ENCODE peak calls at places on chromosomes 13 and 19, in nine cellular contexts. G, U, O, W, A, V, S, C and P are unnamed samples.

GRCh38 chr13:27960362-27961226 is 8.5 kb downstream of the CDX2 start:
- DNase-seq in G (no peak), U (no peak), O (peak; percentile 91), W (no peak), A (no peak), V (no peak), S (no peak), C (no peak), P (peak; percentile 18)

GRCh38 chr13:61002686-61003085 is 413.0 kb downstream of the PCDH20 start:
- DNase-seq in G (no peak), U (no peak), O (no peak), W (no peak), A (no peak), V (no peak), S (no peak), C (no peak), P (no peak)

GRCh38 chr19:48239582-48240141 is 16.1 kb downstream of the CARD8 start:
- DNase-seq in G (no peak), U (no peak), O (no peak), W (no peak), A (no peak), V (no peak), S (no peak), C (no peak), P (no peak)

GRCh38 chr19:31253816-31254551 is 95.3 kb downstream of the TSHZ3 start:
- DNase-seq in G (no peak), U (no peak), O (no peak), W (no peak), A (no peak), V (no peak), S (no peak), C (peak; percentile 60), P (peak; percentile 86)

GRCh38 chr19:36207605-36208252 is 6.7 kb downstream of the ZNF565 start:
- DNase-seq in G (no peak), U (no peak), O (no peak), W (no peak), A (no peak), V (no peak), S (no peak), C (no peak), P (no peak)

GRCh38 chr13:62113145-62113544 is 697.5 kb upstream of the PCDH20 start:
- DNase-seq in G (no peak), U (no peak), O (no peak), W (peak; percentile 10), A (no peak), V (no peak), S (no peak), C (no peak), P (no peak)

GRCh38 chr19:14795078-14795721 is 16.8 kb upstream of the ADGRE2 start:
- DNase-seq in G (no peak), U (no peak), O (no peak), W (no peak), A (no peak), V (no peak), S (no peak), C (no peak), P (no peak)

GRCh38 chr19:5445667-5446066 is 9.6 kb upstream of the ZNRF4 start:
- DNase-seq in G (no peak), U (no peak), O (no peak), W (no peak), A (no peak), V (no peak), S (no peak), C (no peak), P (no peak)

GRCh38 chr13:44575741-44576395 is at the start of gene TSC22D1:
- DNase-seq in G (no peak), U (peak; percentile 65), O (peak; percentile 69), W (no peak), A (peak; percentile 54), V (peak; percentile 38), S (peak; percentile 56), C (no peak), P (no peak)

GRCh38 chr19:17753976-17754375 is 2.7 kb downstream of the FCHO1 start:
- DNase-seq in G (no peak), U (peak; percentile 71), O (no peak), W (no peak), A (no peak), V (no peak), S (no peak), C (no peak), P (no peak)

GRCh38 chr13:25286308-25286968 is 850 bp downstream of the MTMR6 start:
- DNase-seq in G (no peak), U (no peak), O (no peak), W (no peak), A (no peak), V (no peak), S (no peak), C (no peak), P (no peak)

GRCh38 chr13:38862443-38862842 is 128.2 kb downstream of the STOML3 start:
- DNase-seq in G (no peak), U (no peak), O (no peak), W (no peak), A (no peak), V (no peak), S (no peak), C (no peak), P (no peak)

GRCh38 chr13:28313579-28313978 is 175.2 kb downstream of the PAN3 start:
- DNase-seq in G (no peak), U (no peak), O (no peak), W (no peak), A (no peak), V (no peak), S (no peak), C (no peak), P (no peak)

GRCh38 chr13:85241045-85241444 is 558.2 kb downstream of the SLITRK6 start:
- DNase-seq in G (no peak), U (no peak), O (no peak), W (no peak), A (no peak), V (no peak), S (no peak), C (peak; percentile 27), P (no peak)